ENCODE peak calls at places on chromosomes 2 and 18, in five cellular contexts. Q is stimulated activated CD8-positive, alpha-beta memory T cell treated with anti-CD3 and anti-CD28 coated beads, Interleukin-7, amount 100 ng/mL, for 24 hours; F is DMS153; H is NCI-H1092 treated with DMSO at 0.1 percent for 48 hours; I is cerebellum. E is an unnamed sample.

GRCh38 chr18:79578396-79579260 is 101.0 kb upstream of the CTDP1 start:
- DNase-seq in Q (no peak), H (peak; percentile 21), F (no peak), I (no peak), E (no peak)

GRCh38 chr2:241187835-241188234 is 642 bp upstream of the ANO7 start:
- DNase-seq in F (no peak), H (no peak), I (no peak), Q (no peak), E (no peak)

GRCh38 chr2:230564805-230565779 is 147.6 kb upstream of the CAB39 start:
- DNase-seq in I (no peak), H (no peak), F (no peak), Q (no peak), E (no peak)

GRCh38 chr18:43661570-43661969 is 384.3 kb upstream of the SYT4 start:
- DNase-seq in F (peak; percentile 61), I (no peak), H (peak; percentile 56), Q (no peak), E (no peak)

GRCh38 chr2:57726294-57726693 is 320.3 kb upstream of the VRK2 start:
- DNase-seq in I (no peak), H (no peak), F (no peak), Q (no peak), E (no peak)

GRCh38 chr2:174510583-174511189 is 23.9 kb upstream of the GPR155 start:
- DNase-seq in Q (no peak), H (no peak), F (no peak), I (no peak), E (no peak)

GRCh38 chr2:179701524-179702110 is 159.8 kb downstream of the ZNF385B start:
- DNase-seq in F (no peak), Q (no peak), I (peak; percentile 59), H (no peak), E (no peak)

GRCh38 chr2:129015886-129016285 is 697.2 kb upstream of the HS6ST1 start:
- DNase-seq in I (no peak), F (no peak), H (no peak), Q (no peak), E (no peak)

GRCh38 chr2:113762377-113763118 is 6.1 kb upstream of the SLC35F5 start:
- DNase-seq in H (no peak), F (no peak), Q (no peak), I (no peak), E (no peak)

GRCh38 chr2:175063741-175064140 is 58.6 kb upstream of the CHN1 start:
- DNase-seq in Q (no peak), F (no peak), H (no peak), I (no peak), E (no peak)

GRCh38 chr18:49025767-49026500 is 75.2 kb upstream of the SMAD7 start:
- DNase-seq in F (no peak), H (no peak), I (no peak), Q (no peak), E (peak; percentile 19)

GRCh38 chr2:72032481-72033041 is 115.1 kb downstream of the CYP26B1 start:
- DNase-seq in I (no peak), F (no peak), Q (no peak), H (no peak), E (no peak)

GRCh38 chr18:40821596-40822243 is 1133.3 kb upstream of the PIK3C3 start:
- DNase-seq in I (no peak), Q (no peak), F (no peak), H (no peak), E (no peak)

GRCh38 chr2:48508461-48509124 is 21.4 kb upstream of the STON1 start:
- DNase-seq in H (no peak), F (peak; percentile 30), I (no peak), Q (no peak), E (no peak)

GRCh38 chr2:120771111-120771555 is 35.5 kb downstream of the GLI2 start:
- DNase-seq in I (no peak), F (no peak), H (no peak), Q (no peak), E (no peak)

GRCh38 chr2:217837001-217837491 is 165.7 kb downstream of the TNS1 start:
- DNase-seq in F (no peak), H (no peak), Q (no peak), I (no peak), E (peak; percentile 52)

GRCh38 chr18:76457475-76457874 is 37.6 kb downstream of the ZNF516 start:
- DNase-seq in I (no peak), H (no peak), F (no peak), Q (no peak), E (no peak)

GRCh38 chr18:43805646-43806194 is 528.4 kb upstream of the SYT4 start:
- DNase-seq in Q (no peak), I (no peak), H (peak; percentile 36), F (peak; percentile 49), E (no peak)

GRCh38 chr2:67311536-67311935 is 85.6 kb upstream of the ETAA1 start:
- DNase-seq in I (no peak), Q (no peak), H (no peak), F (no peak), E (no peak)

GRCh38 chr2:19543271-19544019 is 185.0 kb upstream of the OSR1 start:
- DNase-seq in Q (no peak), F (no peak), H (no peak), I (no peak), E (no peak)

GRCh38 chr2:231399046-231399852 is 3.7 kb downstream of the B3GNT7 start:
- DNase-seq in I (no peak), Q (no peak), H (no peak), F (no peak), E (no peak)

GRCh38 chr2:108575132-108575966 is 41.1 kb downstream of the LIMS1 start:
- DNase-seq in F (no peak), I (no peak), H (no peak), Q (no peak), E (no peak)

GRCh38 chr2:137838255-137839092 is 125.8 kb upstream of the HNMT start:
- DNase-seq in I (peak; percentile 35), F (peak; percentile 7), H (peak; percentile 44), Q (no peak), E (no peak)

GRCh38 chr2:184314829-184315228 is 283.5 kb upstream of the ZNF804A start:
- DNase-seq in H (no peak), I (no peak), F (no peak), Q (no peak), E (no peak)

GRCh38 chr2:63950414-63950813 is 68.8 kb downstream of the VPS54 start:
- DNase-seq in Q (no peak), I (no peak), F (peak; percentile 10), H (no peak), E (no peak)

GRCh38 chr2:226187601-226188000 is 612.0 kb downstream of the IRS1 start:
- DNase-seq in F (no peak), I (no peak), H (no peak), Q (no peak), E (no peak)

GRCh38 chr2:127632592-127633489 is 13.1 kb upstream of the GPR17 start:
- DNase-seq in F (no peak), H (no peak), I (no peak), Q (no peak), E (no peak)

GRCh38 chr2:160156665-160157064 is 43.4 kb downstream of the ITGB6 start:
- DNase-seq in I (no peak), F (no peak), H (no peak), Q (no peak), E (no peak)

GRCh38 chr2:218570850-218571249 is 2.2 kb downstream of the CNOT9 start:
- DNase-seq in I (no peak), H (no peak), Q (no peak), F (no peak), E (no peak)

GRCh38 chr2:14148186-14148585 is 484.3 kb upstream of the LRATD1 start:
- DNase-seq in H (no peak), F (no peak), Q (no peak), I (no peak), E (no peak)

GRCh38 chr2:237092920-237093781 is 7.5 kb downstream of the COPS8 start:
- DNase-seq in F (peak; percentile 5), H (peak; percentile 35), Q (no peak), I (peak; percentile 34), E (no peak)

GRCh38 chr2:17747684-17748452 is 5.7 kb downstream of the SMC6 start:
- DNase-seq in F (no peak), Q (no peak), H (no peak), I (no peak), E (no peak)

GRCh38 chr2:129813404-129813803 is 166.1 kb upstream of the RAB6C start:
- DNase-seq in I (no peak), F (no peak), Q (no peak), H (no peak), E (no peak)

GRCh38 chr2:205771666-205772065 is 89.4 kb downstream of the NRP2 start:
- DNase-seq in Q (no peak), I (no peak), F (no peak), H (no peak), E (no peak)

GRCh38 chr2:109487237-109487869 is 126.4 kb downstream of the SEPTIN10 start:
- DNase-seq in H (no peak), F (no peak), I (no peak), Q (no peak), E (no peak)

GRCh38 chr2:133908171-133908570 is 339.9 kb upstream of the NCKAP5 start:
- DNase-seq in H (no peak), I (no peak), F (no peak), Q (no peak), E (no peak)

GRCh38 chr2:28644760-28645159 is 106.9 kb upstream of the PPP1CB start:
- DNase-seq in Q (no peak), F (no peak), I (no peak), H (no peak), E (no peak)

GRCh38 chr2:231533086-231533776 is 3.0 kb upstream of the NMUR1 start:
- DNase-seq in F (no peak), H (no peak), Q (no peak), I (no peak), E (no peak)

GRCh38 chr2:70958759-70959158 is 19.7 kb upstream of the ANKRD53 start:
- DNase-seq in H (no peak), F (no peak), Q (no peak), I (no peak), E (peak; percentile 16)